ENCODE peak calls at places on chromosomes 3 and 15, in four cellular contexts. W is spleen, J is sigmoid colon, C is HepG2. P is an unnamed sample. For H3K9me3, the result is how much of the 10 kb centered on the place peaks cover.

GRCh38 chr15:84788500-84788899 is 28.7 kb upstream of the ALPK3 start:
- DNase-seq in C (no peak), W (no peak), J (no peak), P (no peak)

GRCh38 chr3:177516130-177517011 is 319.1 kb upstream of the TBL1XR1 start:
- DNase-seq in J (no peak), W (peak), C (peak), P (no peak)

GRCh38 chr3:59482001-59482400 is 432.2 kb upstream of the CFAP20DC start:
- DNase-seq in J (no peak), W (no peak), C (no peak), P (no peak)

GRCh38 chr3:151940481-151940880 is 67.0 kb downstream of the SUCNR1 start:
- DNase-seq in J (no peak), C (no peak), W (no peak), P (no peak)

GRCh38 chr15:88894348-88894818 is 961 bp downstream of the HAPLN3 start:
- DNase-seq in W (peak), C (peak), J (no peak), P (peak)

GRCh38 chr15:28191832-28192231 is 92.7 kb upstream of the OCA2 start:
- DNase-seq in C (no peak), W (no peak), J (peak), P (peak)

GRCh38 chr3:81743096-81744025 is 18.1 kb downstream of the GBE1 start:
- DNase-seq in C (no peak), J (peak), W (no peak), P (no peak)

GRCh38 chr3:141441381-141442365 is 45.2 kb upstream of the RASA2 start:
- DNase-seq in C (peak), W (peak), J (no peak), P (no peak)

GRCh38 chr15:74692327-74692726 is 3.5 kb downstream of the EDC3 start:
- DNase-seq in W (no peak), J (no peak), C (no peak), P (no peak)

GRCh38 chr15:74696398-74696729 is 540 bp upstream of the EDC3 start:
- DNase-seq in J (no peak), W (no peak), C (no peak), P (no peak)

GRCh38 chr15:74696808-74697207 is 984 bp upstream of the EDC3 start:
- DNase-seq in W (no peak), J (no peak), C (peak), P (no peak)

GRCh38 chr15:74695597-74696397 is at the start of gene EDC3:
- DNase-seq in C (peak), W (peak), J (peak), P (peak)
- TF ChIP-seq POLR2A in C (peak), W (no peak), J (no peak), P (peak)

DNA sequence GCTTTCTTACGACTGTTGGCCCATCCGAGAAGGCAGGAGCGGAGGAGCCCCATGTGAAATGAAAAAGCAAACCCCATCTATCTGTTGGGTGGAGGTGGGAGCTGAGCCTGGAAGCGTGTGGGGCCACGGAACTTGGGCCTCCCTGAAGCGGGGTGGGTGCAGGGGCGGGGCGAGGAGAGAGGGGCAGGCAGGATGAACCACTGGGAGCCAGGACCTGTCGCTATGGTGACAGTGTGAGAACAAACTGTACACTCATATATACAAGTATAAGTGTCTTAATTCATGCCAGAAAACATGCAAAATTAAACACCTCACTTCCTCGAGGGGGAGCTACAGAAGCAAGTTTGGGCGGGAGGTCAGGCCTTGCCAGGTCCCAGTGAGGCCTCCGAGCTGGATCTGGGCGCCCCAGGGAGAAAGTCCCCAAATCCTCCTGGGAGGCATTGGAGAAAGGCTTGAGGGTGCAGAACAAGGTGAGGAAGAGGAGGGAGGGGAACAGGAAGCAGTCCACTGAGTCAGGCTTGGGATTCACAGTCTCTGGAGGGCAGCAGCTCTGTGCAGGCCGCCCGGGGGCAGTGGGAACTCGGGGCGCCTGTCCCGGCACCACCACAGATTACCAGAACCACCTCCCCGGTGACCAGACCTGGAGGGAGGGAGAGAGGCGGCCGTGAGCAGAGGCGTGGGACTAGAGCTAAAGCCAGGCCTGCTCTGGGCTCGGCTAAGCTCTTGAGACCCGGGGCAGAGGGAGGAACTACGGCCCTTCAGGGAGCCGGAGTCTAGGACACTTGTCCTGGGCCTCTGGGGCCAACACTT is 34.8 kb downstream of the RBPMS2 start:
- DNase-seq in J (peak), W (no peak), C (peak), P (peak)
- TF ChIP-seq POLR2AphosphoS5 in J (peak), W (no peak), C (no peak), P (peak)

GRCh38 chr3:128338536-128339400 is 127.9 kb downstream of the DNAJB8 start:
- DNase-seq in J (peak), C (no peak), W (peak), P (no peak)

GRCh38 chr3:128339491-128340012 is 127.1 kb downstream of the DNAJB8 start:
- DNase-seq in C (no peak), J (peak), W (peak), P (no peak)

GRCh38 chr3:128335621-128336296 is 130.9 kb downstream of the DNAJB8 start:
- DNase-seq in J (peak), C (no peak), W (no peak), P (peak)

GRCh38 chr3:128336337-128337156 is 130.1 kb downstream of the DNAJB8 start:
- DNase-seq in J (peak), W (peak), C (no peak), P (no peak)

DNA sequence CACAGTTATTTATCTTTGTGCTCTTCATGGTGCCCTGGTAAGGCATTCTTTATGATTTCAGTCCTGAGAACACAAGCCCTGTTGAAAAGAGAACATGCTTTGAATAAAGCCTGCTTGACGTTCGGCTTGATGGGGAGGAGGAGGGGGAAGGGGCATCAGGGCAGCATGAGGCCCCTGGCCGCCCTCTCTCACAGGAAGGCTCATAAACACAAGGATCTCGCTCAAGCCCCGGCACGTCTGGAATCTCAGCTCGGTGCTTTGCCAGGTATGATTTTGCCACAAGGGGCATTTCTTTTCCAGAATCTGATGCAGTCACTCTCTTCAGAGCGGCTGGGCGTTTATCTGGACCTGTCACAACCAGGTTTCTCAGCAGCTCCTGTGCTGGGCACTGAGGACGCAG is 129.4 kb downstream of the DNAJB8 start:
- DNase-seq in C (no peak), J (peak), W (peak), P (peak)
- H3K9me3 ChIP-seq in C (under half), J (under half), W (under half), P (under half)

DNA sequence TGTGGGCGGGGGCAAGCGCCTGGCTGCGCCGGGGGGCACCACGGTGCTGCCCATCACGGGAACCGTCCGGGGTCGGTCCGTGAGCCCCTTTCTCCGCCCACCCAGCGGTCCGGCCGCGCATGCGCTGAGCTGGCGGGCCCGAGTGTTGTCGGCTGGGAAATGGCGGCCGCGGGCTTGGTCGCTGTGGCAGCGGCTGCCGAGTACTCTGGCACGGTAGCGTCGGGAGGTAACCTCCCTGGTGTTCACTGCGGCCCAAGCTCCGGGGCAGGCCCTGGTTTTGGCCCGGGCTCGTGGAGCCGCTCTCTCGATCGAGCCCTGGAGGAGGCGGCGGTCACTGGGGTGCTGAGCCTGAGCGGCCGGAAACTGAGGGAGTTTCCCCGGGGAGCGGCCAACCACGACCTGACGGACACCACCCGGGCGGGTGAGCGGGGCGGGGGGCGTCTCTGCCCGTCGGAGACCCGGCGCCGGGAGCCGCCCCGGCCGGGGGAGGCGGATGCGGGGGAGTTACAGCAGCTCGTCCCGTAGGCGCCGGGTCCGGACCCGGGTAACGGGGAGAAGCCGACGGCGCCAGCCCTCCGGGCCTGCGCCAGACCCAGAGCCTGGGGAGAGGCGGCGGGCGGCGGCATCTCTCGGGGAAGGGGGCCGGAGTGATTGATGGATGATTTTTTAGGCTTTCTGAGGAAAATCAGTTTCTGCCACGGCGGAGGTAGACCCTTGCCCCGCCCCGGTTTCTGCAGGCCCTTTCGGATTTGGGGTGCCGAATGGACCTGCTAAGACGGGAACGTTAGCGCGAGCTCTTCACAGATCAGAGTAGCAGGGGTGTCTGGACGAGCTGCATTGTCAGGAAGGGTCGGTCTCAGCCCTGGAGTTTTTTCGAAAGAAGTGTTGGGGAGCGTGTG is at the start of gene LRCH3:
- DNase-seq in W (peak), C (peak), J (peak), P (peak)
- TF ChIP-seq POLR2A in W (peak), C (peak), J (peak), P (peak)

GRCh38 chr3:23916152-23916885 is 471 bp downstream of the NKIRAS1 start:
- DNase-seq in C (no peak), J (no peak), W (no peak), P (no peak)

GRCh38 chr3:23915537-23916108 is 1.2 kb downstream of the NKIRAS1 start:
- DNase-seq in W (no peak), C (peak), J (no peak), P (no peak)

GRCh38 chr3:23913873-23914743 is 2.7 kb downstream of the NKIRAS1 start:
- DNase-seq in C (no peak), W (no peak), J (no peak), P (no peak)

GRCh38 chr3:23919628-23920027 is 2.7 kb downstream of the RPL15 start:
- DNase-seq in C (no peak), J (no peak), W (no peak), P (no peak)

DNA sequence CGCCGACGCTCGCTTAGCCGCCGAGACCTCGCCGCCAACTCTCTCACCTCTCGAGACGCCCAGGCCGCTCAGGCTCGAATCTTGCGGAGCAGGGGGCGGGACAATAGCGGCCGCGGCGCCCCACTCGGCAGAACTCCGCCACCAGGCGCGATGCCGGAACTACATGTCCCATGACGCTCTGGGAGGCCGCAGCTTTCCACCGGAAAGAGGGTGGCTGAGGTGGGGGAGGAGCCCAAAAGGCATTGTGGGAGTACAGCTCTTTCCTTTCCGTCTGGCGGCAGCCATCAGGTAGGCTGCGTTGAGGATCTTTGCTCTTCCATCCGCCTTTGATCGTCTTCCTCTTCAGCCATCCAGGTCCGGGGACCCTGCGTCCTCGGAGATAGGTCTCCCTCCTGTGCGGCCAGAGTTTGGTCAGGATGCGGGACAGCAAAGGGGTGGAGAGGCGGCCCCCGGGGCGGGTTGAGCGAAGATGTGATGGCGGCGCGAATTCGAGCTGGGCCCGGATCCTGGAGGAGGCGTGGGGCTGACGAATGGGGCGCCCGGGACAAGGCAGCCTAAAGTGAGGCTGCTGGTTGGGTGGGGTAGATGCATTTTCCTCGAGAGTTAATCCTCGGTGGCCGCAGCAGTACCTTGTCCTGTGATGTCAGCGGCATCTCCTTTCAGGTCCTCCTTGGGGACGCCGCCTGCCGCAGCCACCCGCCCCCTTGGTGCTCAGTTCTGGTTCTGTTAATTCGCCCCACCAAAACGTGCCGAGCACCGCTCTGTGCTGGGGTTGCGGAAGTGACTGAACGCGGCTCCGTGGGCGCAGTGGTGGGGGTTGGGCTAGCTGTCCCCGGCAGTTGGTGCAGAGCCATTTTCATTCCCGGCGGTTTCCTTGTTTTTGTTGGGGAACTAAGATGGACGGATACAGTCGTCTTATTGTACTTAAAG is at the start of the genes NKIRAS1 and RPL15:
- DNase-seq in W (peak), C (peak), J (peak), P (peak)
- TF ChIP-seq POLR2AphosphoS5 in W (peak), C (peak), J (peak), P (peak)

DNA sequence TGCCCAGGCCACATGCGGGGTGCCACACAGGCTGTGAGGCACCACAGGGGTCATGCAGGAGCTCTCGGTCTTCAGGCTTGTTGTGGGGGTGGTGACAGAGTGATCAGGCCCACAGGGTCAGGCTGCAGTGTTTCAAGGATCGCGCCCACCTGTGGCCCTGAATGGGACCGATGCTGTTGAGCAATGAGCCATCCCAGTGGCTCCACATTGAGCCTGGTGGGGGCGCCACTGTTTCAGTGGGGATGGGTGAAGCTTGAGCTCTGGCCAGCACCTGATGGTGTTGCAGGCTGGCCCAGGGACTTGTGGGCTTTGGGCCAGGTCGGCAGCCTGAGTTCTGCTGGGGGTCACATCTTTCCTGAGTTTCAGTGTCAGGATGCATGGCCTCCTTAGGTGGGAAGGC is 230.1 kb downstream of the UBE3A start:
- DNase-seq in J (no peak), W (no peak), C (no peak), P (no peak)
- H3K9me3 ChIP-seq in J (under half), W (under half), C (half or more), P (under half)

GRCh38 chr15:92809064-92809879 is 90.9 kb upstream of the CHD2 start:
- DNase-seq in J (peak), C (peak), W (peak), P (peak)

GRCh38 chr15:92812271-92812670 is 87.9 kb upstream of the CHD2 start:
- DNase-seq in J (no peak), W (no peak), C (no peak), P (no peak)

GRCh38 chr15:92811514-92811913 is 88.6 kb upstream of the CHD2 start:
- DNase-seq in J (no peak), W (no peak), C (peak), P (peak)

GRCh38 chr15:92809880-92810361 is 90.2 kb upstream of the CHD2 start:
- DNase-seq in C (no peak), J (peak), W (peak), P (peak)

GRCh38 chr15:92810418-92811138 is 89.5 kb upstream of the CHD2 start:
- DNase-seq in J (peak), W (peak), C (no peak), P (peak)
- TF ChIP-seq POLR2A in J (peak), W (no peak), C (peak), P (peak)

GRCh38 chr15:44801368-44801767 is 65.0 kb downstream of the TRIM69 start:
- DNase-seq in W (no peak), C (peak), J (no peak), P (no peak)

GRCh38 chr15:44808557-44808956 is 72.2 kb downstream of the TRIM69 start:
- DNase-seq in W (no peak), C (no peak), J (no peak), P (no peak)

GRCh38 chr15:44802336-44802735 is 66.0 kb downstream of the TRIM69 start:
- DNase-seq in J (no peak), W (no peak), C (no peak), P (no peak)

GRCh38 chr15:44801797-44802196 is 65.5 kb downstream of the TRIM69 start:
- DNase-seq in J (no peak), C (no peak), W (no peak), P (no peak)

GRCh38 chr15:44804303-44805046 is 68.1 kb downstream of the TRIM69 start:
- DNase-seq in C (no peak), J (no peak), W (no peak), P (no peak)
- TF ChIP-seq POLR2AphosphoS5 in C (no peak), J (no peak), W (no peak), P (no peak)